ENCODE peak calls at places on chromosomes 1 and 21, in nine cellular contexts. L, J, U, Y, W, A, I, V and Q are unnamed samples.

GRCh38 chr1:181205901-181206300 is 117.4 kb downstream of the IER5 start:
- DNase-seq in U (no peak), W (no peak), J (no peak), I (no peak), A (no peak), Y (no peak), V (no peak), L (no peak), Q (no peak)

GRCh38 chr21:39381009-39381408 is 32.1 kb upstream of the HMGN1 start:
- DNase-seq in U (no peak), V (no peak), W (no peak), L (no peak), A (no peak), I (no peak), J (no peak), Y (no peak), Q (no peak)

GRCh38 chr1:63636192-63637105 is 43.2 kb downstream of the PGM1 start:
- DNase-seq in U (no peak), J (no peak), W (no peak), Y (no peak), I (no peak), A (no peak), V (no peak), L (no peak), Q (no peak)

GRCh38 chr1:203545032-203545816 is 51.3 kb downstream of the OPTC start:
- DNase-seq in L (no peak), W (no peak), I (no peak), V (no peak), Y (no peak), A (no peak), U (no peak), J (no peak), Q (no peak)

GRCh38 chr1:24289937-24290595 is 29.1 kb upstream of the GRHL3 start:
- DNase-seq in L (peak), Y (peak), J (peak), A (peak), I (peak), U (peak), V (peak), W (peak), Q (peak)

GRCh38 chr1:202702088-202702487 is 8.2 kb downstream of the SYT2 start:
- DNase-seq in Y (no peak), I (no peak), A (no peak), J (no peak), U (no peak), V (no peak), L (no peak), W (no peak), Q (no peak)

GRCh38 chr21:42474982-42475381 is 21.0 kb downstream of the RSPH1 start:
- DNase-seq in L (no peak), W (no peak), Y (no peak), V (no peak), I (no peak), J (no peak), A (no peak), U (no peak), Q (no peak)

GRCh38 chr21:34266322-34266721 is 97.5 kb upstream of the KCNE2 start:
- DNase-seq in Y (no peak), J (no peak), U (no peak), A (no peak), V (no peak), L (no peak), I (no peak), W (no peak), Q (no peak)

GRCh38 chr1:25186608-25187007 is 45.7 kb downstream of the SYF2 start:
- DNase-seq in A (no peak), L (no peak), J (no peak), I (no peak), Y (no peak), W (no peak), V (no peak), U (no peak), Q (no peak)

GRCh38 chr1:229835226-229835625 is 209.2 kb downstream of the URB2 start:
- DNase-seq in U (no peak), V (no peak), A (no peak), W (no peak), I (no peak), J (no peak), L (no peak), Y (no peak), Q (no peak)

GRCh38 chr1:167198518-167199133 is 22.1 kb upstream of the POU2F1 start:
- DNase-seq in W (no peak), L (no peak), J (no peak), V (no peak), I (no peak), A (no peak), U (no peak), Y (no peak), Q (no peak)

GRCh38 chr1:27053977-27054376 is 41.3 kb upstream of the TENT5B start:
- DNase-seq in I (no peak), W (no peak), L (no peak), A (no peak), V (no peak), U (no peak), Y (no peak), J (no peak), Q (no peak)
- H3K4me3 ChIP-seq in I (no peak), W (no peak), L (no peak), A (no peak), V (no peak), U (no peak), Y (no peak), J (no peak), Q (no peak)

DNA sequence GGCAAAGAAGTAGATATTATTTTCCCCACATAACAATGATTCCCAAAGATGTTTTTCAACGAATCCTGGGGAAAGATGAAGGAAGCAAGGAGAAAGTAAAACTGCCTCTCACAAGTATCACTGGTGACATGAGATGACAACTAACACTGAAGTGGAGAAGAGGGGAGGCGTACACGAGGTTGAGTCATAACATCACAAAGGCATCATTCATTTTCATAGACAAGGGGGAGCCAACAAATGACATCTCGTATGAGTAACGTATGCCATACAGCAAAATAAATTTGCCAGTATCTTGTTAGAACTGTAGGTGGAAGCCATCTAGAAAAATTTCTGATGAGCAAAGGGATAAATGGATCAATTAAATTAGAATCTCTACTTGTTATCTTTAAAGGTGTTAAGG is 56.6 kb downstream of the ATP1B1 start:
- DNase-seq in W (no peak), A (no peak), I (no peak), L (no peak), Y (no peak), V (no peak), U (no peak), J (no peak), Q (no peak)
- H3K4me3 ChIP-seq in W (no peak), A (no peak), I (no peak), L (no peak), Y (no peak), V (no peak), U (no peak), J (no peak), Q (no peak)

GRCh38 chr1:113809651-113810602 is 2.3 kb downstream of the RSBN1 start:
- DNase-seq in J (no peak), A (peak), U (no peak), W (peak), I (no peak), V (no peak), L (no peak), Y (no peak), Q (no peak)
- H3K4me3 ChIP-seq in J (peak), A (peak), U (peak), W (peak), I (peak), V (peak), L (peak), Y (no peak), Q (peak)

DNA sequence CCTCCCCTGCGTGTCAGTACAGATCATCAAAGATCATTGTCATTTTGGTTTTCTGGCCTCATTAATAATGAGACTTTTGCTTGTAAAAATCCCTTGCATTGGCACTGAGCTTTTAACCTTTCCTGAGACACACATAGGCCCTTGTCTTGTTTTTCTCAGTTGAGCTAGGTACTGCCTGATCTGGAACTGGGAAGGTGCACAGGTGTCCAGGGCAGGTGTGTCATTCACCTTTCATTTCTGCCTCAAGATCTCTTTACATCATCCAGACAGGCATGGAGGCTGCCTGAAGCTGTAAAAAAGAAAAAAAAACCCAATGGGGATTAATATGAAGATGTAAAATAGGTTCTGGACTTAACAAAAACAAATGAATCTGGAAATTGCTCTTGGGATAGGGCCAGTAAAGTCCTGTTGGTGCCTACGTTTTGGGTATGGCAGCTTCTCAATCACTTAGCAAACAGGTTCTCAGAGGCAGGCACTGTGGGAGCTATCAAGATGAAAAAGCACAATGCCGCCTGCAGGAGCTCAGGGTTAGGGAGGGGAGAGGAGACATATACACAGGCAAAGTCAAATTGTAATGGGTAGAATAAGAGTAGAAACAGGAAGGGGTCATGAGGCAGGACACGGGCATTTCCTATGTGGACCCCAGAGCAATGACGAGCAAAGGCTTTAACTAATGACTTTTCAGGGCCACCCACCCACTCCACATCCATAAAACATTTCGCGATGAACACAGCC is 1.0 kb upstream of the KCNC4 start:
- DNase-seq in A (no peak), Y (no peak), I (no peak), J (no peak), L (no peak), W (peak), V (no peak), U (no peak), Q (no peak)
- H3K4me3 ChIP-seq in A (no peak), Y (peak), I (peak), J (peak), L (no peak), W (no peak), V (peak), U (peak), Q (peak)